ENCODE peak calls at places on chromosomes 6 and 20, in four cellular contexts. S, Z, C and L are unnamed samples.
A peak's percentile ranks its signal among the peaks of the same experiment; 100 is the strongest.

GRCh38 chr6:11236915-11237314 is 4.4 kb upstream of the NEDD9 start:
- DNase-seq in S (no peak), Z (no peak), C (no peak), L (no peak)

GRCh38 chr6:10555625-10556309 is 34.6 kb downstream of the GCNT2 start:
- DNase-seq in S (peak; percentile 68), Z (peak; percentile 91), C (peak; percentile 45), L (no peak)

GRCh38 chr20:41632896-41633295 is 14.7 kb upstream of the CHD6 start:
- DNase-seq in S (no peak), Z (no peak), C (no peak), L (no peak)

GRCh38 chr20:21166801-21167200 is 40.9 kb downstream of the KIZ start:
- DNase-seq in S (no peak), Z (no peak), C (no peak), L (no peak)

GRCh38 chr6:54060286-54060685 is 51.0 kb upstream of the MLIP start:
- DNase-seq in S (no peak), Z (no peak), C (no peak), L (no peak)

GRCh38 chr6:37779902-37780628 is 39.5 kb upstream of the ZFAND3 start:
- DNase-seq in S (no peak), Z (no peak), C (no peak), L (no peak)

GRCh38 chr6:158410784-158411183 is 98.5 kb downstream of the TULP4 start:
- DNase-seq in S (no peak), Z (no peak), C (no peak), L (no peak)

GRCh38 chr6:113412589-113413367 is 444.4 kb upstream of the MARCKS start:
- DNase-seq in S (no peak), Z (no peak), C (no peak), L (no peak)

GRCh38 chr6:37024665-37025337 is 19.3 kb downstream of the FGD2 start:
- DNase-seq in S (no peak), Z (no peak), C (no peak), L (no peak)

GRCh38 chr6:29850011-29850553 is 22.5 kb downstream of the HLA-G start:
- DNase-seq in S (no peak), Z (no peak), C (no peak), L (no peak)

GRCh38 chr6:79430913-79431312 is 106.3 kb downstream of the LCA5 start:
- DNase-seq in S (no peak), Z (no peak), C (no peak), L (no peak)

GRCh38 chr6:79426625-79427278 is 110.5 kb downstream of the LCA5 start:
- DNase-seq in S (no peak), Z (no peak), C (no peak), L (no peak)

GRCh38 chr6:79427721-79428120 is 109.5 kb downstream of the LCA5 start:
- DNase-seq in S (no peak), Z (no peak), C (no peak), L (no peak)

GRCh38 chr6:79432726-79433125 is 104.5 kb downstream of the LCA5 start:
- DNase-seq in S (no peak), Z (no peak), C (no peak), L (no peak)

GRCh38 chr6:79431469-79431868 is 105.8 kb downstream of the LCA5 start:
- DNase-seq in S (no peak), Z (no peak), C (no peak), L (no peak)
- TF ChIP-seq CTCF in S (no peak), Z (no peak), C (peak; percentile 67), L (peak; percentile 19)

DNA sequence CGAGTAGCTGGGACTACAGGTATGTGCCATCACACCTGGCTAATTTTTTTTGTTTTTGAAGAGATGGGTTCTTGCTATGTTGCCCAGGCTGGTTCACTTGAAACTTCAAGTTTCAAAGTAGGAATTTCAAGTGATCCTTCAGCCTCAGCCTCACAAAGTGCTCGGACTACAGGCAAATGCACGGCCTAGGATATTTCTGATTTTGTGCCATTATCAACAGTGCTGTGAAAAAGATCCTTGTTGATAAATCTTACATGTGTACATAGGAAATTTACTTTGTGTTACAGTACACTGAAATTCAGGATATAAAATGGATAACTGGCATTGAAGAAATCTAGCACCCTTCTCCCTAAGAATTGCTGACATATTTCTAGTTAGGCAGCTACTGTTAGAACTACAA is 184.6 kb upstream of the PRDM1 start:
- DNase-seq in S (no peak), Z (no peak), C (no peak), L (no peak)
- TF ChIP-seq CTCF in S (no peak), Z (no peak), C (no peak), L (no peak)

GRCh38 chr20:45461225-45461624 is 8.3 kb upstream of the WFDC2 start:
- DNase-seq in S (no peak), Z (no peak), C (no peak), L (no peak)

GRCh38 chr20:45463113-45463512 is 6.4 kb upstream of the WFDC2 start:
- DNase-seq in S (no peak), Z (no peak), C (no peak), L (no peak)

GRCh38 chr20:45456632-45457031 is 12.9 kb upstream of the WFDC2 start:
- DNase-seq in S (no peak), Z (no peak), C (peak; percentile 29), L (no peak)

GRCh38 chr20:45462711-45463110 is 6.8 kb upstream of the WFDC2 start:
- DNase-seq in S (no peak), Z (no peak), C (no peak), L (no peak)

GRCh38 chr20:45459606-45460005 is 9.9 kb upstream of the WFDC2 start:
- DNase-seq in S (no peak), Z (no peak), C (no peak), L (no peak)
- TF ChIP-seq CTCF in S (no peak), Z (no peak), C (peak; percentile 50), L (peak; percentile 23)

GRCh38 chr6:138988469-138988834 is 399 bp upstream of the REPS1 start:
- DNase-seq in S (no peak), Z (no peak), C (no peak), L (no peak)
- TF ChIP-seq CTCF in S (no peak), Z (no peak), C (peak; percentile 7), L (peak; percentile 21)

GRCh38 chr20:48990467-48990866 is 55.6 kb upstream of the CSE1L start:
- DNase-seq in S (no peak), Z (no peak), C (no peak), L (no peak)

GRCh38 chr20:48983423-48984400 is 62.2 kb downstream of the ARFGEF2 start:
- DNase-seq in S (no peak), Z (no peak), C (no peak), L (no peak)

GRCh38 chr20:48984575-48985219 is 61.4 kb upstream of the CSE1L start:
- DNase-seq in S (no peak), Z (no peak), C (no peak), L (no peak)

GRCh38 chr20:48986899-48987298 is 59.2 kb upstream of the CSE1L start:
- DNase-seq in S (no peak), Z (no peak), C (no peak), L (no peak)
- TF ChIP-seq CTCF in S (peak; percentile 41), Z (no peak), C (peak; percentile 49), L (peak; percentile 45)